ENCODE peak calls at places on chromosomes 3 and 15, in seven cellular contexts. F, O, P, I, L, N and M are unnamed samples.
A peak's percentile ranks its signal among the peaks of the same experiment; 100 is the strongest.

GRCh38 chr15:76163429-76164020 is 103.7 kb downstream of the TMEM266 start:
- DNase-seq in F (peak; percentile 25), O (peak; percentile 79), P (peak; percentile 79), I (peak; percentile 81), L (no peak), N (no peak), M (peak; percentile 73)

GRCh38 chr3:168467085-168467714 is 371.5 kb upstream of the GOLIM4 start:
- DNase-seq in F (no peak), O (no peak), P (peak; percentile 35), I (no peak), L (no peak), N (no peak), M (peak; percentile 17)

GRCh38 chr3:160163259-160163878 is 61.9 kb upstream of the C3orf80 start:
- DNase-seq in F (no peak), O (no peak), P (no peak), I (no peak), L (peak; percentile 69), N (no peak), M (no peak)

GRCh38 chr3:163384383-163384782 is 1693.9 kb downstream of the SI start:
- DNase-seq in F (no peak), O (no peak), P (no peak), I (no peak), L (no peak), N (no peak), M (no peak)

GRCh38 chr3:126338796-126339241 is 18.4 kb downstream of the KLF15 start:
- DNase-seq in F (no peak), O (peak; percentile 21), P (no peak), I (no peak), L (no peak), N (no peak), M (peak; percentile 13)

GRCh38 chr15:60782316-60782715 is 303.4 kb upstream of the ICE2 start:
- DNase-seq in F (no peak), O (no peak), P (no peak), I (no peak), L (no peak), N (no peak), M (no peak)

GRCh38 chr15:85563731-85564130 is 183.3 kb downstream of the AKAP13 start:
- DNase-seq in F (no peak), O (no peak), P (no peak), I (no peak), L (no peak), N (no peak), M (no peak)

GRCh38 chr3:99031778-99032177 is 130.3 kb upstream of the DCBLD2 start:
- DNase-seq in F (no peak), O (no peak), P (no peak), I (no peak), L (no peak), N (no peak), M (no peak)

GRCh38 chr15:44319385-44319784 is 30.9 kb downstream of the GOLM2 start:
- DNase-seq in F (no peak), O (no peak), P (no peak), I (no peak), L (peak; percentile 69), N (no peak), M (no peak)

GRCh38 chr3:186208328-186208989 is 99.6 kb upstream of the ETV5 start:
- DNase-seq in F (no peak), O (no peak), P (no peak), I (no peak), L (peak; percentile 67), N (no peak), M (no peak)

GRCh38 chr3:106750092-106750491 is 627.1 kb upstream of the CCDC54 start:
- DNase-seq in F (no peak), O (no peak), P (no peak), I (no peak), L (no peak), N (no peak), M (no peak)

GRCh38 chr3:194521514-194522260 is 34.9 kb upstream of the ATP13A3 start:
- DNase-seq in F (no peak), O (no peak), P (no peak), I (no peak), L (no peak), N (no peak), M (no peak)

GRCh38 chr3:197364410-197365071 is 66.1 kb upstream of the DLG1 start:
- DNase-seq in F (no peak), O (no peak), P (no peak), I (no peak), L (no peak), N (no peak), M (no peak)

GRCh38 chr3:194977341-194977740 is 291.7 kb downstream of the FAM43A start:
- DNase-seq in F (no peak), O (no peak), P (no peak), I (no peak), L (no peak), N (no peak), M (no peak)

GRCh38 chr3:120093119-120093922 is 926 bp downstream of the GSK3B start:
- DNase-seq in F (no peak), O (peak; percentile 29), P (no peak), I (peak; percentile 19), L (peak; percentile 72), N (peak; percentile 13), M (peak; percentile 85)

GRCh38 chr3:107676469-107677309 is 153.9 kb downstream of the BBX start:
- DNase-seq in F (no peak), O (no peak), P (no peak), I (no peak), L (peak; percentile 82), N (no peak), M (no peak)

GRCh38 chr3:45321607-45322391 is 66.6 kb upstream of the LARS2 start:
- DNase-seq in F (no peak), O (no peak), P (no peak), I (no peak), L (peak; percentile 55), N (no peak), M (no peak)

GRCh38 chr3:36444909-36445308 is 64.6 kb downstream of the STAC start:
- DNase-seq in F (no peak), O (no peak), P (no peak), I (no peak), L (no peak), N (no peak), M (no peak)

GRCh38 chr3:181326637-181327223 is 337.2 kb upstream of the DNAJC19 start:
- DNase-seq in F (no peak), O (no peak), P (no peak), I (no peak), L (peak; percentile 73), N (no peak), M (peak; percentile 31)

GRCh38 chr3:127036209-127037020 is 53.5 kb downstream of the PLXNA1 start:
- DNase-seq in F (no peak), O (peak; percentile 30), P (no peak), I (peak; percentile 13), L (no peak), N (no peak), M (no peak)

GRCh38 chr3:39548282-39548681 is 80.8 kb downstream of the MOBP start:
- DNase-seq in F (no peak), O (no peak), P (no peak), I (no peak), L (no peak), N (no peak), M (no peak)

GRCh38 chr3:38116471-38117162 is 20.3 kb downstream of the ACAA1 start:
- DNase-seq in F (no peak), O (no peak), P (no peak), I (peak; percentile 12), L (no peak), N (no peak), M (no peak)

GRCh38 chr3:53843195-53844177 is 2.7 kb downstream of the CHDH start:
- DNase-seq in F (no peak), O (no peak), P (no peak), I (peak; percentile 41), L (no peak), N (no peak), M (no peak)
- H3K27ac ChIP-seq in F (no peak overlapping the region), O (no peak overlapping the region), P (no peak overlapping the region), I (peak overlapping the region; percentile 99), L (no peak overlapping the region), N (no peak overlapping the region), M (peak overlapping the region; percentile 83)

GRCh38 chr3:105747621-105748165 is 121.1 kb downstream of the CBLB start:
- DNase-seq in F (no peak), O (no peak), P (no peak), I (no peak), L (no peak), N (no peak), M (no peak)
- H3K4me1 ChIP-seq in F (no peaks in the 10 kb centered on the region), O (peaks cover 6% of the 10 kb centered on the region), P (peaks cover 15% of the 10 kb centered on the region), I (peaks cover 6% of the 10 kb centered on the region), L (peaks cover 70% of the 10 kb centered on the region), N (no peaks in the 10 kb centered on the region), M (peaks cover 14% of the 10 kb centered on the region)

GRCh38 chr3:23330568-23330967 is 127.4 kb downstream of the UBE2E2 start:
- DNase-seq in F (no peak), O (no peak), P (no peak), I (no peak), L (no peak), N (no peak), M (no peak)

GRCh38 chr3:23333633-23334032 is 130.5 kb downstream of the UBE2E2 start:
- DNase-seq in F (no peak), O (no peak), P (no peak), I (no peak), L (no peak), N (no peak), M (no peak)

GRCh38 chr3:23331141-23331935 is 128.2 kb downstream of the UBE2E2 start:
- DNase-seq in F (no peak), O (no peak), P (no peak), I (no peak), L (no peak), N (no peak), M (no peak)

GRCh38 chr3:23325466-23326065 is 122.4 kb downstream of the UBE2E2 start:
- DNase-seq in F (no peak), O (no peak), P (no peak), I (no peak), L (no peak), N (no peak), M (no peak)

DNA sequence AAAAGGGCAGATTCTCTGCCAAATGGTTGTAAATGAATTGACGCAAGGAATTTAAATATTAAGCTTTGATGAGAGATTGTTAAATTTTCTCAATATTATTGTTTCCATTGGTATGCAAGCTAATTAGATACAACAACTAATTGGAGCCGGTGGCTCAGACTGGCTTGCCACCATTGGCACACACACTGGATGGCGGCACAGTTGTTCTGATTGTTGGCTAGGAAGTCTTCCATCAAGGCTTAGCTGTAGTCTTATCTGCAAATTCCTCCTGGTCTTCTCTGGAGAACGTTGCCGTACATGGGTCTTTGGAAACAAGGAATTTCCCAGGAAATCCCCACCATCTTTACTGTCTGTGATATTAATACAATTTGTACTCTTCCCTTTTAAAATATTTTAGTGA is 126.3 kb downstream of the UBE2E2 start:
- DNase-seq in F (no peak), O (no peak), P (no peak), I (no peak), L (no peak), N (no peak), M (no peak)
- H3K27ac ChIP-seq in F (no peak overlapping the region), O (no peak overlapping the region), P (no peak overlapping the region), I (no peak overlapping the region), L (no peak overlapping the region), N (no peak overlapping the region), M (no peak overlapping the region)

DNA sequence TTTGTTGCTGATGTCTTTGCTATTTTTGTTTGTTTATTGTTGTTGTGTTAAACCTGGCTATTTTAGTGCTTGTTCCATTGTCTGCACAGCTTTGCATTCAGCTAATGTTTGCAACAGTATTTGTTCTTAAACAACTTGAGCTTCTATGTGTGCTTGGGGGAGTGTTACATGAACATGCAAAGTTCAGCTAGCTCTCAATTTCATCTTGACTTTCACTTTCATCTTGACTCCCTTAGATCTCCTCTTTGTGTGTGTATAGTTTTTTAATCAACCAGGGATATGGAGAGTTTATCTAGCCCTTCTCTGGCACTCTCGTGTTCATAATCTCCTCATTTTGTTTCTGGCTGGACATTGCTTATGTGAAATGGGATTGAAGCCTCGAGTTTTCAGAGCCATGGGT is 212.4 kb upstream of the ZBTB20 start:
- DNase-seq in F (no peak), O (no peak), P (no peak), I (no peak), L (no peak), N (no peak), M (no peak)
- H3K4me1 ChIP-seq in F (no peaks in the 10 kb centered on the region), O (no peaks in the 10 kb centered on the region), P (peaks cover 3% of the 10 kb centered on the region), I (no peaks in the 10 kb centered on the region), L (no peaks in the 10 kb centered on the region), N (no peaks in the 10 kb centered on the region), M (peaks cover 5% of the 10 kb centered on the region)